ENCODE peak calls at places on chromosomes 12 and 14, in nine cellular contexts. X is Peyer's patch; R is C1 segment of cervical spinal cord; M is activated naive CD4-positive, alpha-beta T cell; C is cortex of kidney; G is CD14-positive monocyte; B is D341Med; E is GM03348; W is cardiac muscle cell. J is an unnamed sample.

GRCh38 chr12:131132118-131132892 is 178.6 kb downstream of the ADGRD1 start:
- DNase-seq in X (peak), B (peak), E (peak), R (peak), G (no peak), W (peak), C (no peak), M (peak), J (peak)

GRCh38 chr12:49800421-49801140 is 27.6 kb downstream of the NCKAP5L start:
- DNase-seq in W (no peak), R (no peak), C (no peak), X (no peak), E (no peak), M (no peak), B (no peak), G (no peak), J (no peak)

GRCh38 chr14:68950111-68950510 is 29.0 kb downstream of the ACTN1 start:
- DNase-seq in E (no peak), R (no peak), C (no peak), M (no peak), W (peak), B (no peak), X (no peak), G (peak), J (no peak)

GRCh38 chr12:108842364-108842763 is 15.0 kb downstream of the SSH1 start:
- DNase-seq in R (no peak), M (no peak), C (no peak), X (no peak), W (no peak), B (no peak), E (no peak), G (no peak), J (no peak)

GRCh38 chr14:100105357-100106169 is 40.3 kb downstream of the EVL start:
- DNase-seq in R (no peak), G (no peak), E (no peak), B (no peak), M (no peak), W (no peak), C (no peak), X (no peak), J (no peak)

GRCh38 chr12:14577344-14577743 is 9.7 kb upstream of the PLBD1 start:
- DNase-seq in M (no peak), E (no peak), G (no peak), R (no peak), B (no peak), W (peak), C (no peak), X (no peak), J (no peak)

GRCh38 chr12:104219361-104219892 is 3.8 kb downstream of the TXNRD1 start:
- DNase-seq in X (no peak), E (peak), B (no peak), M (no peak), W (peak), R (no peak), G (no peak), C (no peak), J (no peak)

GRCh38 chr12:89884365-89884915 is 175.8 kb upstream of the ATP2B1 start:
- DNase-seq in G (no peak), R (no peak), C (no peak), E (no peak), X (no peak), B (no peak), W (no peak), M (no peak), J (no peak)

GRCh38 chr12:52477651-52478050 is 4.0 kb upstream of the KRT6C start:
- DNase-seq in G (no peak), R (no peak), M (no peak), X (no peak), E (no peak), C (no peak), W (no peak), B (no peak), J (no peak)

GRCh38 chr12:130031571-130032189 is 127.9 kb upstream of the TMEM132D start:
- DNase-seq in X (no peak), E (peak), W (peak), C (no peak), M (peak), G (no peak), R (peak), B (peak), J (peak)